ENCODE peak calls at places on chromosome 16, in five cellular contexts. One of them, this sample, is unnamed. For H3K9me2, the result is how much of the 10 kb centered on the place peaks cover.

GRCh38 chr16:46884513-46885293 is 541 bp downstream of the GPT2 start:
- DNase-seq in hepatocyte: peak
- DNase-seq in Karpas-422: peak
- DNase-seq in PC-3: no peak
- DNase-seq in GM23338: no peak
- DNase-seq in this sample: peak

GRCh38 chr16:85328665-85329058 is 216.4 kb upstream of the CIBAR2 start:
- DNase-seq in PC-3: no peak
- DNase-seq in hepatocyte: no peak
- DNase-seq in GM23338: peak
- DNase-seq in Karpas-422: no peak
- DNase-seq in this sample: no peak

GRCh38 chr16:88118376-88118775 is 167.1 kb downstream of the BANP start:
- DNase-seq in PC-3: no peak
- DNase-seq in GM23338: no peak
- DNase-seq in Karpas-422: no peak
- DNase-seq in hepatocyte: no peak
- DNase-seq in this sample: no peak

GRCh38 chr16:83058376-83058775 is 431.6 kb downstream of the CDH13 start:
- DNase-seq in GM23338: no peak
- DNase-seq in PC-3: no peak
- DNase-seq in hepatocyte: no peak
- DNase-seq in Karpas-422: no peak
- DNase-seq in this sample: no peak

GRCh38 chr16:82655720-82656500 is 29.1 kb downstream of the CDH13 start:
- DNase-seq in hepatocyte: no peak
- DNase-seq in GM23338: no peak
- DNase-seq in Karpas-422: no peak
- DNase-seq in PC-3: no peak
- DNase-seq in this sample: no peak

GRCh38 chr16:4846503-4846900 is 586 bp downstream of the GLYR1 start:
- DNase-seq in GM23338: peak
- DNase-seq in hepatocyte: peak
- DNase-seq in Karpas-422: peak
- DNase-seq in PC-3: peak
- DNase-seq in this sample: peak

GRCh38 chr16:85612801-85613608 is at the start of gene GSE1:
- DNase-seq in Karpas-422: peak
- DNase-seq in PC-3: peak
- DNase-seq in GM23338: peak
- DNase-seq in hepatocyte: peak
- DNase-seq in this sample: peak

GRCh38 chr16:10647721-10648296 is 46.9 kb downstream of the TEKT5 start:
- DNase-seq in Karpas-422: no peak
- DNase-seq in GM23338: no peak
- DNase-seq in hepatocyte: no peak
- DNase-seq in PC-3: no peak
- DNase-seq in this sample: no peak

GRCh38 chr16:11140867-11141266 is 115.1 kb downstream of the SOCS1 start:
- DNase-seq in hepatocyte: no peak
- DNase-seq in GM23338: no peak
- DNase-seq in PC-3: no peak
- DNase-seq in Karpas-422: no peak
- DNase-seq in this sample: no peak

GRCh38 chr16:81035975-81036750 is 521 bp downstream of the ATMIN start:
- DNase-seq in hepatocyte: peak
- DNase-seq in GM23338: peak
- DNase-seq in PC-3: peak
- DNase-seq in Karpas-422: peak
- DNase-seq in this sample: peak

GRCh38 chr16:48366165-48367093 is 18.8 kb downstream of the SIAH1 start:
- DNase-seq in GM23338: peak
- DNase-seq in hepatocyte: peak
- DNase-seq in PC-3: peak
- DNase-seq in Karpas-422: peak
- DNase-seq in this sample: peak

GRCh38 chr16:66152841-66153525 is 213.5 kb upstream of the CDH5 start:
- DNase-seq in GM23338: no peak
- DNase-seq in PC-3: no peak
- DNase-seq in hepatocyte: no peak
- DNase-seq in Karpas-422: no peak
- DNase-seq in this sample: no peak

GRCh38 chr16:50497592-50497991 is 50.6 kb upstream of the NKD1 start:
- DNase-seq in hepatocyte: no peak
- DNase-seq in GM23338: no peak
- DNase-seq in Karpas-422: no peak
- DNase-seq in PC-3: no peak
- DNase-seq in this sample: no peak

GRCh38 chr16:10552998-10553491 is 27.4 kb downstream of the EMP2 start:
- DNase-seq in Karpas-422: peak
- DNase-seq in GM23338: peak
- DNase-seq in hepatocyte: no peak
- DNase-seq in PC-3: no peak
- DNase-seq in this sample: peak

GRCh38 chr16:77838597-77839255 is 50.4 kb downstream of the VAT1L start:
- DNase-seq in GM23338: no peak
- DNase-seq in PC-3: no peak
- DNase-seq in hepatocyte: no peak
- DNase-seq in Karpas-422: no peak
- DNase-seq in this sample: no peak

GRCh38 chr16:77842468-77842867 is 54.1 kb downstream of the VAT1L start:
- DNase-seq in GM23338: no peak
- DNase-seq in Karpas-422: no peak
- DNase-seq in PC-3: no peak
- DNase-seq in hepatocyte: no peak
- DNase-seq in this sample: no peak

GRCh38 chr16:77840093-77840492 is 51.7 kb downstream of the VAT1L start:
- DNase-seq in hepatocyte: peak
- DNase-seq in Karpas-422: no peak
- DNase-seq in GM23338: no peak
- DNase-seq in PC-3: no peak
- DNase-seq in this sample: no peak

GRCh38 chr16:77841275-77841640 is 52.9 kb downstream of the VAT1L start:
- DNase-seq in PC-3: no peak
- DNase-seq in GM23338: no peak
- DNase-seq in hepatocyte: peak
- DNase-seq in Karpas-422: no peak
- DNase-seq in this sample: no peak

DNA sequence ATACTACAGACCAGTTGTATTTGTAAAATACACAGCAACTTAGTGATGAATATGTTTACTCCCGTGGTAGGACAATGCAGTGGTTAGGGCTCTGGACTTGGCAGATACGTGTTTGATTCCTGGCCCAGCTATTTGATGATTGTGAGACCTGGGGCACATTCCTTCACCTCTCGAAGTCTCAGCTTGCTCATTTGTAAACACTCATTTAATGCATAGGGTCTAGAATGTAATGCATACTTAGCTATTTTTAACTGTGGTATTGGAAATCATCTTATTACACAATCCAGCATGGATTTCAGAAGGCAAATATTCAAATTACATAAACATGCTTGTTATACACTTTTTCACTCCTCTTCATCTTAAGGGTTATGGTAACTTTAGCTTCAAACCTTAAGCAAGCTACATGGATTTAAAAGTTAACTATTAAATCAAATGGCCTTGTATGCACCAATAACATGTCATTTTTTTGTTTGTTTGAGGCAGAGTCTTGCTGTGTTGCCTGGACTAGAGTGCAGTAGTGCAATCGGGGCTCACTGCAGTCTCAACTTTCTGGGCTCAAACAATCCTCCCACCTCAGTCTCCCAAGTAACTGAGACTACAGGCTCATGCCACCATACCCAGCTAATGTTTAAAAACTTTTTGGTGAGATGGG is 52.4 kb downstream of the VAT1L start:
- DNase-seq in GM23338: no peak
- DNase-seq in PC-3: no peak
- DNase-seq in Karpas-422: no peak
- DNase-seq in hepatocyte: no peak
- DNase-seq in this sample: no peak
- H3K9me2 ChIP-seq in GM23338: under half
- H3K9me2 ChIP-seq in PC-3: under half
- H3K9me2 ChIP-seq in Karpas-422: under half
- H3K9me2 ChIP-seq in hepatocyte: under half
- H3K9me2 ChIP-seq in this sample: under half

DNA sequence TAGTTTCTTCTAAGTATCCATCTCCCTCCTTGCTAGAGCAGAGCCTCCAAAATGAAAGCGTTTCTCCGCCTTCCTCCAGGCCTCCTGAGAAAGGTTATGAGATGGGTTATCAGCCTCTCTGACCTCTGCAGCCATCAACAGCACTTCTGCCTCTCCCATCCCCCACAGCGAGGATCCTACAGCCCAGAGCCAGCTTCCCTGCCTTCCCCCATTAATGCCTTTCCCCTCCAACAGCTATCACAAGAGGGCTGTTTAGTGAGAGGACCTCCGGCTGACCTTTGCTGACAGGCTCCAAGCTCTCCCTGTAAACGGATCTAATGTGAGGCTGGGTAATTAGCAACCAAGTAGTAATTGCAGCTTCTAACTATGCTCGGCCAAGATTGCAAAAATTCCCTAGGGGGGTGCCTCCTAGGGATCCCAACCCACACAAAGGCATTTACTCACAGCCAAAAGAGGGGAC is 55.8 kb downstream of the ZFHX3 start:
- DNase-seq in PC-3: no peak
- DNase-seq in GM23338: peak
- DNase-seq in Karpas-422: no peak
- DNase-seq in hepatocyte: peak
- DNase-seq in this sample: no peak
- H3K27ac ChIP-seq in PC-3: no peak
- H3K27ac ChIP-seq in GM23338: no peak
- H3K27ac ChIP-seq in Karpas-422: no peak
- H3K27ac ChIP-seq in hepatocyte: peak
- H3K27ac ChIP-seq in this sample: no peak

GRCh38 chr16:54787045-54787444 is 143.6 kb upstream of the IRX5 start:
- DNase-seq in PC-3: no peak
- DNase-seq in Karpas-422: no peak
- DNase-seq in hepatocyte: no peak
- DNase-seq in GM23338: no peak
- DNase-seq in this sample: no peak
- H3K9me2 ChIP-seq in PC-3: under half
- H3K9me2 ChIP-seq in Karpas-422: under half
- H3K9me2 ChIP-seq in hepatocyte: under half
- H3K9me2 ChIP-seq in GM23338: under half
- H3K9me2 ChIP-seq in this sample: under half

GRCh38 chr16:74735162-74735452 is 34.4 kb upstream of the MLKL start:
- DNase-seq in hepatocyte: no peak
- DNase-seq in GM23338: no peak
- DNase-seq in PC-3: no peak
- DNase-seq in Karpas-422: no peak
- DNase-seq in this sample: no peak
- H3K27ac ChIP-seq in hepatocyte: no peak
- H3K27ac ChIP-seq in GM23338: peak
- H3K27ac ChIP-seq in PC-3: no peak
- H3K27ac ChIP-seq in Karpas-422: no peak
- H3K27ac ChIP-seq in this sample: no peak